ENCODE peak calls at places on chromosomes 11 and 22, in six cellular contexts. R is CD8-positive, alpha-beta T cell; I is gastrocnemius medialis; G is OCI-LY7; T is colonic mucosa; S is breast epithelium. C is an unnamed sample. For H3K4me1, the result is how much of the 10 kb centered on the place peaks cover.

GRCh38 chr11:129576652-129577051 is 201.0 kb downstream of the BARX2 start:
- DNase-seq in T (no peak), R (no peak), S (no peak), G (no peak), I (no peak), C (no peak)

GRCh38 chr11:19073454-19074415 is 13.2 kb upstream of the MRGPRX2 start:
- DNase-seq in I (no peak), S (no peak), R (no peak), G (no peak), T (no peak), C (no peak)

GRCh38 chr11:124868322-124869274 is 3.4 kb downstream of the ROBO3 start:
- DNase-seq in T (no peak), I (no peak), R (no peak), G (no peak), S (no peak), C (no peak)

GRCh38 chr11:1231396-1232327 is 8.8 kb downstream of the MUC5B start:
- DNase-seq in I (no peak), G (no peak), R (no peak), S (no peak), T (peak), C (no peak)

GRCh38 chr22:27723708-27724107 is 77.8 kb downstream of the MN1 start:
- DNase-seq in T (no peak), S (no peak), R (no peak), I (no peak), G (no peak), C (no peak)

GRCh38 chr11:71283960-71284359 is 31.6 kb upstream of the SHANK2 start:
- DNase-seq in R (no peak), T (peak), G (no peak), S (peak), I (no peak), C (peak)

GRCh38 chr22:36776722-36777121 is 803 bp upstream of the IFT27 start:
- DNase-seq in S (no peak), R (no peak), G (no peak), T (peak), I (no peak), C (no peak)

GRCh38 chr11:133300666-133301065 is 231.6 kb downstream of the OPCML start:
- DNase-seq in T (no peak), R (no peak), S (no peak), I (no peak), G (no peak), C (no peak)

GRCh38 chr22:20441631-20442484 is 4.2 kb upstream of the SCARF2 start:
- DNase-seq in S (no peak), G (no peak), I (no peak), T (no peak), R (no peak), C (no peak)

GRCh38 chr11:46238078-46238966 is 39.1 kb upstream of the CREB3L1 start:
- DNase-seq in I (peak), T (peak), G (no peak), R (peak), S (no peak), C (peak)

GRCh38 chr22:44569516-44569915 is 71.5 kb upstream of the RTL6 start:
- DNase-seq in R (no peak), G (no peak), T (no peak), I (no peak), S (no peak), C (no peak)

GRCh38 chr22:49930596-49931412 is 12.4 kb downstream of the CRELD2 start:
- DNase-seq in R (no peak), T (peak), I (peak), S (peak), G (peak), C (peak)

DNA sequence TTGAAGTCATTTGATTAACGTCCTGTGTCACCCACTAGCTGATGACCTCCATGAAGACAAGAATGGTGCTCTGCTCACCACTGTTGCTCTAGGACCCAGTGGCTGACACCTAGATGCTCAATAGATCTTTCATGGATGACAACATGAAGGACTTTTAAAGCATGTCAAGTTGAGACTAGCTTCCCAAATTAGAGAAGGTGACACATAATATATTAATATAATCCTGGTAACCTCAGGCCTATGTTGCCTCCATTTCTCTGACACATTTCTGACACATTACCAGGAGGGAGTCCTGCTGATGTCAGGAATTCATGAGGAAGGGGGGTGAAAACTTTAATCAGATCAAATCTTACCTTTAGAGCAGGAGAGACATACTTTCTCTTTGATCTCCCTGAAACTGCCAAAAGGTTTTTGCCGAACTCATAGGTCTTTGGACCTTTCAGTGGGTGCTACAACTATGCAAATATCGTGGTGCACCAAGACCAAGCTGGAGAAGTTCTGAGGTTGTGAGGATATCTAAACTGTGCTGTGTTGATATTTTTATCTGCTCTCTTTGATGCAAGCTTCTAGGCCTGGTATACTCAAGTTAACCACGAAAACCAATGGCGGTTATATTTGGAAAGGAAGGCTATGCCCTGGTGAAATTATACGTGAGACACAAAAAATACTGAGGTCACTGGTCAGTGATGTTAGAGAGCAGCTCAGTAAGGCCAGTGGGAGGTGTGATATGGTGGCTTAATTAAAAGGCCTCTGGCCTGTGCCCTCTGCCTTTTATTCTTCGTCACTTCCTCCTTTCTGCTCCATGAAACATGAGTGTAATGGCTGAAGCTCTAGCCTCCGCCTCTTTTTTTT is 13.2 kb upstream of the AMPD3 start:
- DNase-seq in I (no peak), T (no peak), S (no peak), G (peak), R (no peak), C (no peak)
- H3K27ac ChIP-seq in I (no peak), T (no peak), S (no peak), G (peak), R (no peak), C (no peak)

GRCh38 chr11:66133216-66133775 is 63.2 kb downstream of the PACS1 start:
- DNase-seq in R (no peak), T (no peak), G (peak), S (no peak), I (no peak), C (no peak)
- H3K4me1 ChIP-seq in R (under half), T (under half), G (half or more), S (under half), I (under half), C (under half)

GRCh38 chr11:58711832-58712231 is 19.9 kb downstream of the GLYAT start:
- DNase-seq in R (no peak), S (no peak), I (no peak), G (no peak), T (no peak), C (no peak)
- H3K4me3 ChIP-seq in R (no peak), S (no peak), I (no peak), G (no peak), T (no peak), C (no peak)

DNA sequence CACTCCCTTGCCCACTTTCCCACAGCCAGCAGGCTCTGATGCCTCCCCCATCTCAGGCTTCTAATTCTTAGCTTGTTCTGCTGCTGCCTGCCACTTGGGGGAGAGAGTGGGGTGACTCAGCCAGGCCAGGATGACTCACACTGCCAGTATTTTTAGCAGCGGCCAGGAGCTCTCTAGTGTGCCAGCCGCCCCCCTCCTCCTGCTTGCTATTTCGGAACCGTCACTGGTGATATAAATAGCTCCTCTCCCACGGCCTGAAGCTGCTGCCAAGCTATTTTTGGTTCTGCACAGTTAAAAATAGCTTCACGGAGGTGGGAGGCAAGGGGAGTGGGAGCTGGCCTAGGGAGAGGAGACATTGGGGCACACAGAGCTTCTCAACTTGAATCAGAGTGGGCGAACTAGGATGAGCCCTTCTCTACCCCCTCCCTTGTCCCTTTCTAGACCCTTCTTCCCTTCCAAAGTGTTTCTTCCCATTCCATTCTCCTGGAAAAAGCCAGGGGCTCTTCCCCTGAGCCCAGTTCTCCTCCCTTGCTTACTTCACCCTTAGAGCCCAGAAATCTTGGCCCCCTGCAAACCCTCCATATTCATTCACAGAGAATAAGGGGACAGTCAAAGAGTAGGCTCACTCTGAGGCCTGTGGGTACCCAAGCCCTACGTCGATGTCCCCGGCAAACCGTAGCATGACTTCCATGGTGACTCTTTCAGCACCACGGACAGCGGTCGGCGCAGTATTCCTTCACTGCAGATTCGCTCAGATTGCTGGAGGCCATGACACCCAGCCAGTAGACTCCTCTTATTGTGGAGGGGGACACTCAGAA is 2.5 kb upstream of the NPAS4 start:
- DNase-seq in R (peak), S (peak), T (peak), I (peak), G (peak), C (peak)
- H3K27ac ChIP-seq in R (no peak), S (no peak), T (no peak), I (peak), G (no peak), C (no peak)

DNA sequence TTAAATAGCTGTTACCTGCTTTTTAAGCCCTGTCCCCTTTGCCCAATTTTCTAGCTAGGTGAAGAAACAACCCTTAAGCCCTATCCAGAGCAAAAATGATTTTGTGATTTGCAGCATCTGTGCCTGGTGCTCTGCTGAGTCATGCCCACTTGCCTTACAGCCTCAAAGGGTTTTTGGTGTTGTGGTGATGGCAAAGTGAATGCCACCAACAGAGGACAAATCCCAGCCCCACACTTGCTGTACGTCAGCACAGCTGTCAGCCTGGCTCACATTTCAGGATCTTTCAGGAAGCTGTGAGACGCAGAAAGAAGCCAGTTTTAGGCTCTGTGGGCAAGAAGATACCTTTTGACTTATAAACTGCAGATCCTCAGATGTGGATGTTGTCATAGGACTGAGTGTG is 401.7 kb downstream of the TENM4 start:
- DNase-seq in I (no peak), G (no peak), R (no peak), S (no peak), T (no peak), C (no peak)
- H3K4me1 ChIP-seq in I (under half), G (under half), R (under half), S (under half), T (under half), C (under half)